ENCODE peak calls at places on chromosomes 2 and 18, in four cellular contexts. V is GM23248; D is stimulated activated CD4-positive, alpha-beta T cell treated with anti-CD3 and anti-CD28 coated beads, Interleukin-4, amount 100 ng/mL, for 48 hours; T is nucleus accumbens. Y is an unnamed sample.

GRCh38 chr2:24720310-24720709 is 72.9 kb downstream of the PTRHD1 start:
- DNase-seq in V (no peak), D (no peak), T (no peak), Y (no peak)

GRCh38 chr2:61620244-61621159 is 82.3 kb upstream of the XPO1 start:
- DNase-seq in V (peak; percentile 91), D (no peak), T (no peak), Y (no peak)

GRCh38 chr2:184113691-184114403 is 484.5 kb upstream of the ZNF804A start:
- DNase-seq in V (no peak), D (no peak), T (no peak), Y (no peak)

GRCh38 chr2:37911296-37911888 is 13.7 kb upstream of the RMDN2 start:
- DNase-seq in V (no peak), D (no peak), T (no peak), Y (no peak)

GRCh38 chr2:43340945-43341356 is 114.5 kb upstream of the ZFP36L2 start:
- DNase-seq in V (peak; percentile 77), D (no peak), T (no peak), Y (no peak)

GRCh38 chr2:42359304-42359749 is 1.7 kb downstream of the COX7A2L start:
- DNase-seq in V (peak; percentile 46), D (no peak), T (no peak), Y (no peak)

GRCh38 chr2:54677476-54678265 is 45.8 kb upstream of the EML6 start:
- DNase-seq in V (no peak), D (no peak), T (no peak), Y (no peak)

GRCh38 chr18:54052259-54052658 is 172.2 kb downstream of the MBD2 start:
- DNase-seq in V (no peak), D (no peak), T (no peak), Y (no peak)

GRCh38 chr2:209591021-209591420 is 167.2 kb downstream of the MAP2 start:
- DNase-seq in V (no peak), D (no peak), T (no peak), Y (no peak)

GRCh38 chr2:233210843-233211600 is 40.5 kb upstream of the ATG16L1 start:
- DNase-seq in V (peak; percentile 91), D (no peak), T (peak; percentile 5), Y (no peak)

GRCh38 chr2:205745661-205746407 is 63.5 kb downstream of the NRP2 start:
- DNase-seq in V (no peak), D (no peak), T (no peak), Y (no peak)

GRCh38 chr18:2148823-2149222 is 422.5 kb downstream of the METTL4 start:
- DNase-seq in V (no peak), D (no peak), T (no peak), Y (no peak)

GRCh38 chr2:166357068-166357949 is 18.4 kb downstream of the SCN9A start:
- DNase-seq in V (no peak), D (no peak), T (no peak), Y (no peak)

GRCh38 chr2:127105656-127106456 is 1.1 kb downstream of the BIN1 start:
- DNase-seq in V (peak; percentile 57), D (no peak), T (peak; percentile 67), Y (no peak)

GRCh38 chr2:118973542-118973951 is 31.6 kb downstream of the MARCO start:
- DNase-seq in V (peak; percentile 92), D (no peak), T (no peak), Y (no peak)

GRCh38 chr2:157404363-157404762 is 39.5 kb downstream of the CYTIP start:
- DNase-seq in V (peak; percentile 3), D (no peak), T (no peak), Y (peak; percentile 84)

GRCh38 chr18:62663731-62664336 is 51.5 kb upstream of the PHLPP1 start:
- DNase-seq in V (peak; percentile 65), D (no peak), T (no peak), Y (no peak)